ENCODE peak calls at places on chromosome 14, in four cellular contexts. B is A549, T is RWPE1, E is trophoblast cell. D is an unnamed sample.

GRCh38 chr14:85519661-85520305 is 10.2 kb upstream of the FLRT2 start:
- DNase-seq in T (no peak), B (peak; percentile 58), E (no peak), D (no peak)

GRCh38 chr14:55718551-55718950 is 138.5 kb downstream of the KTN1 start:
- DNase-seq in B (no peak), E (no peak), T (no peak), D (no peak)

GRCh38 chr14:65032319-65032718 is 45.6 kb downstream of the FNTB start:
- DNase-seq in B (no peak), T (no peak), E (no peak), D (no peak)

GRCh38 chr14:45089813-45090212 is 5.9 kb downstream of the PRPF39 start:
- DNase-seq in B (no peak), T (peak; percentile 66), E (no peak), D (peak; percentile 45)

GRCh38 chr14:95062220-95062619 is 95.1 kb downstream of the DICER1 start:
- DNase-seq in T (no peak), E (no peak), B (no peak), D (no peak)

GRCh38 chr14:45526715-45527549 is 273.9 kb upstream of the MIS18BP1 start:
- DNase-seq in E (no peak), T (peak; percentile 45), B (peak; percentile 57), D (no peak)

GRCh38 chr14:24673534-24674203 is 39.7 kb upstream of the GZMB start:
- DNase-seq in E (no peak), B (no peak), T (peak; percentile 42), D (no peak)

GRCh38 chr14:96949594-96949993 is 152.4 kb downstream of the VRK1 start:
- DNase-seq in E (no peak), T (no peak), B (no peak), D (no peak)

GRCh38 chr14:106790189-106791036 is 1264.0 kb downstream of the TMEM121 start:
- DNase-seq in B (peak; percentile 57), T (peak; percentile 26), E (peak; percentile 17), D (no peak)

GRCh38 chr14:70188608-70189540 is at the start of gene SLC8A3:
- DNase-seq in B (peak; percentile 40), E (peak; percentile 92), T (peak; percentile 35), D (no peak)

GRCh38 chr14:54564799-54565235 is 2.1 kb upstream of the SAMD4A start:
- DNase-seq in B (peak; percentile 66), E (peak; percentile 40), T (peak; percentile 37), D (no peak)

GRCh38 chr14:38442208-38442607 is 186.3 kb upstream of the CLEC14A start:
- DNase-seq in B (no peak), T (no peak), E (no peak), D (no peak)

GRCh38 chr14:30949651-30950050 is 75.3 kb downstream of the COCH start:
- DNase-seq in T (no peak), B (no peak), E (no peak), D (no peak)

GRCh38 chr14:83164016-83164415 is 1630.4 kb upstream of the SEL1L start:
- DNase-seq in T (no peak), B (no peak), E (no peak), D (no peak)

GRCh38 chr14:92503756-92504491 is 9.7 kb upstream of the RIN3 start:
- DNase-seq in T (peak; percentile 85), B (peak; percentile 92), E (peak; percentile 96), D (peak; percentile 84)

GRCh38 chr14:22450266-22450665 is 138.8 kb downstream of the DAD1 start:
- DNase-seq in E (no peak), T (no peak), B (no peak), D (no peak)

GRCh38 chr14:22448035-22448904 is 140.8 kb downstream of the DAD1 start:
- DNase-seq in E (no peak), B (no peak), T (no peak), D (no peak)

GRCh38 chr14:22452330-22452729 is 136.7 kb downstream of the DAD1 start:
- DNase-seq in B (no peak), E (no peak), T (no peak), D (no peak)

GRCh38 chr14:22448905-22449611 is 140.0 kb downstream of the DAD1 start:
- DNase-seq in E (no peak), B (no peak), T (no peak), D (no peak)

GRCh38 chr14:22449612-22449930 is 139.5 kb downstream of the DAD1 start:
- DNase-seq in B (no peak), E (no peak), T (no peak), D (no peak)
- H3K27ac ChIP-seq in B (no peak overlapping the region), E (no peak overlapping the region), T (no peak overlapping the region), D (no peak overlapping the region)

GRCh38 chr14:100239840-100240724 is 1.1 kb downstream of the YY1 start:
- DNase-seq in B (peak; percentile 91), T (peak; percentile 78), E (peak; percentile 97), D (peak; percentile 69)
- H3K27ac ChIP-seq in B (peak overlapping the region; percentile 96), T (peak overlapping the region; percentile 99), E (peak overlapping the region; percentile 99), D (peak overlapping the region; percentile 95)

DNA sequence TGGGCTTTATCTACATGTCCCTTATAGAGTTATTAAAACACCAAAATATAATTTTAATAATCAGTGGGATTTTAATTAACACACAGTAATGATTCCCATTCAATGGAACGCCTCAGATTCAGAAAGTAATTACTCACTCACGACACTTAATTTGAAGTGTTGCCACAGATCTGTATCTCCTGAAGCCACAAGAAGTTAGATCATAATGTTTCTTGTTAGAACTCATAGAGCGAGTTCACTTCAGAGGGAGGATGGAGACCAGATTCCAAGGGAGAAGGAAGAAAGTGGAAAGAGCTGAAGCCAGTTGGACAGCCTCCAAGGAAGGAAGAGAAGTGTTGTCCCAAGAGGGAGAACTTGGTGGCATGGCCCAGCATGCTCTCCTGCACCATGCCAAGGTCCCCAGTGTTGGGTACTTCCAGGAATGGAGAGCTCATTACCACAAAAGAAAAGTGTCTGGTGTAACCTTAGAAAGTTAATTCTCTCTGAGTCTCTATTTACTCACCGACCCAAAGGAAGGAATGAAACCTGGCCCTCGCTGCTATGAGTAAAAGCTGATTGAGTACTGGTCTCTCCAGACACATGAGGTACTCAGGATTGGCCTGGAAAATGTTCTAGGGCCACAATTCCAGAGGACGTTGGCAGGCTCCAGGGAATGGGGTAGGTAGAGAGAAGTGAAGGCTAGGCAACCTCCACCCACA is 305.4 kb downstream of the BCL11B start:
- DNase-seq in B (no peak), E (no peak), T (no peak), D (no peak)
- H3K27ac ChIP-seq in B (no peak overlapping the region), E (no peak overlapping the region), T (no peak overlapping the region), D (no peak overlapping the region)

GRCh38 chr14:68231832-68232642 is 412.5 kb downstream of the RAD51B start:
- DNase-seq in E (no peak), T (no peak), B (peak; percentile 39), D (no peak)

GRCh38 chr14:68226523-68226922 is 406.9 kb downstream of the RAD51B start:
- DNase-seq in T (no peak), E (no peak), B (no peak), D (no peak)

GRCh38 chr14:68232643-68233055 is 413.1 kb downstream of the RAD51B start:
- DNase-seq in B (peak; percentile 98), E (peak; percentile 71), T (peak; percentile 84), D (peak; percentile 94)

GRCh38 chr14:68230941-68231717 is 411.6 kb downstream of the RAD51B start:
- DNase-seq in T (no peak), E (no peak), B (peak; percentile 59), D (no peak)

GRCh38 chr14:68229423-68229831 is 409.8 kb downstream of the RAD51B start:
- DNase-seq in B (no peak), T (no peak), E (no peak), D (no peak)
- H3K27ac ChIP-seq in B (peak overlapping the region; percentile 96), T (no peak overlapping the region), E (no peak overlapping the region), D (no peak overlapping the region)

GRCh38 chr14:59346329-59346728 is 118.9 kb downstream of the GPR135 start:
- DNase-seq in B (no peak), T (no peak), E (no peak), D (no peak)
- H3K27ac ChIP-seq in B (no peak overlapping the region), T (no peak overlapping the region), E (no peak overlapping the region), D (peak overlapping the region; percentile 90)

DNA sequence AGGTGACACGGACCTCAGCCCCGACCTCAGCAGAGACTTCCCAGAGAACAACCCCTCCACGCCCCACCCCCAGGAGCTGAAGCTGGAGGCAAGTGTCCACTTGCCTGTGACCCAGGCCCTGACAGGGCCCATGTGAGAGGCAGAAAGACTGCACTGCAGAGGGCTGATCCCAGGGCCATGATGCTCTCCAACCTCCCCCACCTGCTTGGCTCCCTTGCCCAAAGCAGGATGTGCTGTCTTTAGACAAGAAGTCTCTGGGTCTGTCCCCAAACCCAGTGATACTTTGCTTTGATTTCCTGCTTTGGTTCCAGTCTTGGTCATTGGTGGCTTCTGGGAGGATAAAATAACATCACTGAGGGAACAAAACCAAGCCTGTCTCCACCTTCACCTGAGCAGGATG is 59.4 kb downstream of the BCL11B start:
- DNase-seq in T (no peak), E (no peak), B (no peak), D (no peak)
- H3K27ac ChIP-seq in T (no peak overlapping the region), E (no peak overlapping the region), B (no peak overlapping the region), D (no peak overlapping the region)

GRCh38 chr14:103384450-103385152 is 614 bp upstream of the MARK3 start:
- DNase-seq in T (no peak), E (peak; percentile 48), B (no peak), D (no peak)
- H3K27ac ChIP-seq in T (peak overlapping the region; percentile 91), E (no peak overlapping the region), B (peak overlapping the region; percentile 92), D (peak overlapping the region; percentile 90)

DNA sequence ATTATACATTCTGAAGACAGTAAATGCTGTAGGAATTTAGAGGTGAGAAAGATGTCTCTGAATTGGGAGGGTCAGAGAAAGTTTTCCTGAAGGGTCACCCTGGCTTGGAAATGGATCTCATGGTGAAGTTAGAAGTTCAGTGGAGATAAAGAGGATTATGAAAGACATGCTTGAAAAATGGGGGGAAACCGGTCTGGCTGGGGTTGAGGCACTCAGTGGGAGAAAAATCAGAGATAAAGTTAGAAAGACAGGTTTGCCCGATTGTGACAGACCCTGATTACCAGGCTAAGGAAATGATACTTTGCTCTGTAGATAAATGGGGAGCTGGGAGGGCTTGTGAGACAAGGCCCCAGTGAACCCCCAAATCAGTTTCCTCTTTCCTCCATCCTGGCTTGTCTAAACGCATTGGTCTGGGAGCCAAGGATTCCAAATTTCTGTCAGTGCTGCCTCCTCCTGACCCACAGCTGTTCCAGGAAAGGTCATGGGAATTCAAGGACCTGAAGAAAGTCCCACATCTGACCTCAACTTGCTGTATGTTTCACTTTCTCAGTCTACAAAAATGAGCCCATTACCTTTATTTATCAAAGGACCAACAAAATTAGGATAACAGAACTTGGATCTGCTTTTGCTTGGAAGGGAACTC is 3.6 kb upstream of the RNASE7 start:
- DNase-seq in T (no peak), B (no peak), E (peak; percentile 34), D (no peak)
- H3K27ac ChIP-seq in T (no peak overlapping the region), B (no peak overlapping the region), E (no peak overlapping the region), D (peak overlapping the region; percentile 94)